ENCODE peak calls at places on chromosome 1, in ten cellular contexts. A is COLO829; V is T-helper 22 cell; Q is NCI-H2081 treated with DMSO at 0.1 percent for 48 hours; Z is A673; X is stimulated activated CD4-positive, alpha-beta T cell treated with anti-CD3 and anti-CD28 coated beads, Interleukin-12 subunit alpha, Interleukin-12 subunit beta, amount 100 ng/mL, for 48 hours; J is fibroblast of the aortic adventitia; W is HS-27A; C is NCI-H226; I is foreskin fibroblast. E is an unnamed sample.

GRCh38 chr1:110581637-110582036 is 24.5 kb downstream of the KCNA2 start:
- DNase-seq in Q (no peak), I (no peak), X (no peak), C (no peak), A (peak; percentile 81), V (no peak), W (no peak), Z (no peak), J (no peak), E (no peak)

GRCh38 chr1:216804107-216804506 is 80.9 kb upstream of the ESRRG start:
- DNase-seq in V (no peak), A (no peak), J (no peak), Q (no peak), Z (no peak), W (no peak), I (no peak), C (no peak), X (no peak), E (no peak)

GRCh38 chr1:170318141-170318540 is 172.4 kb downstream of the NTMT2 start:
- DNase-seq in W (no peak), X (no peak), A (no peak), Z (no peak), Q (no peak), J (no peak), C (no peak), I (no peak), V (no peak), E (no peak)

GRCh38 chr1:24289937-24290595 is 29.1 kb upstream of the GRHL3 start:
- DNase-seq in A (peak; percentile 84), V (no peak), J (peak; percentile 90), W (peak; percentile 88), X (no peak), Q (peak; percentile 9), I (peak; percentile 83), C (peak; percentile 93), Z (peak; percentile 98), E (peak; percentile 96)

GRCh38 chr1:181469829-181470228 is 13.5 kb upstream of the CACNA1E start:
- DNase-seq in V (no peak), C (peak; percentile 98), J (peak; percentile 89), Q (no peak), X (no peak), A (peak; percentile 47), I (peak; percentile 47), W (peak; percentile 17), Z (no peak), E (peak; percentile 82)

GRCh38 chr1:103110701-103111100 is 2.4 kb upstream of the COL11A1 start:
- DNase-seq in V (no peak), Q (no peak), J (no peak), Z (no peak), W (no peak), A (no peak), X (no peak), I (no peak), C (peak; percentile 27), E (peak; percentile 82)

GRCh38 chr1:219580019-219580676 is 32.8 kb downstream of the ZC3H11B start:
- DNase-seq in A (no peak), C (no peak), Q (no peak), X (no peak), V (no peak), Z (no peak), I (no peak), W (no peak), J (peak; percentile 48), E (peak; percentile 49)

GRCh38 chr1:88375977-88376376 is 308.1 kb upstream of the PKN2 start:
- DNase-seq in Q (no peak), V (no peak), W (no peak), J (no peak), C (no peak), I (no peak), Z (no peak), X (no peak), A (no peak), E (no peak)

E was measured in astrocyte of the hippocampus.